ENCODE peak calls at places on chromosomes 7 and 10, in four cellular contexts. Y is HFFc6, Z is RWPE1, K is PC-3. T is an unnamed sample.

GRCh38 chr7:116490351-116490750 is 9.2 kb upstream of the CAV2 start:
- DNase-seq in Y (no peak), Z (no peak), K (no peak), T (no peak)

GRCh38 chr7:100476903-100477870 is 1.8 kb downstream of the TSC22D4 start:
- DNase-seq in Y (no peak), Z (no peak), K (no peak), T (no peak)

GRCh38 chr10:103616705-103617361 is 123.3 kb downstream of the NEURL1 start:
- DNase-seq in Y (peak), Z (no peak), K (no peak), T (no peak)

GRCh38 chr10:102641398-102641797 is 2.9 kb upstream of the TRIM8 start:
- DNase-seq in Y (no peak), Z (no peak), K (no peak), T (no peak)

GRCh38 chr10:1420663-1421362 is 316.5 kb downstream of the ADARB2 start:
- DNase-seq in Y (no peak), Z (peak), K (peak), T (peak)

GRCh38 chr10:74981831-74982633 is 129.4 kb upstream of the SAMD8 start:
- DNase-seq in Y (no peak), Z (no peak), K (no peak), T (no peak)

GRCh38 chr7:1666779-1667565 is 3.1 kb upstream of the ELFN1 start:
- DNase-seq in Y (no peak), Z (no peak), K (no peak), T (no peak)

GRCh38 chr10:103911021-103911459 is 6.9 kb downstream of the STN1 start:
- DNase-seq in Y (no peak), Z (no peak), K (no peak), T (no peak)

GRCh38 chr7:76338298-76339084 is 20.3 kb downstream of the YWHAG start:
- DNase-seq in Y (no peak), Z (peak), K (peak), T (no peak)

GRCh38 chr7:130903358-130903974 is 169.5 kb upstream of the KLF14 start:
- DNase-seq in Y (peak), Z (no peak), K (peak), T (no peak)

GRCh38 chr7:124662937-124663336 is 102.7 kb downstream of the GPR37 start:
- DNase-seq in Y (no peak), Z (no peak), K (peak), T (no peak)
- TF ChIP-seq CTCF in Y (no peak), Z (no peak), K (peak), T (peak)

DNA sequence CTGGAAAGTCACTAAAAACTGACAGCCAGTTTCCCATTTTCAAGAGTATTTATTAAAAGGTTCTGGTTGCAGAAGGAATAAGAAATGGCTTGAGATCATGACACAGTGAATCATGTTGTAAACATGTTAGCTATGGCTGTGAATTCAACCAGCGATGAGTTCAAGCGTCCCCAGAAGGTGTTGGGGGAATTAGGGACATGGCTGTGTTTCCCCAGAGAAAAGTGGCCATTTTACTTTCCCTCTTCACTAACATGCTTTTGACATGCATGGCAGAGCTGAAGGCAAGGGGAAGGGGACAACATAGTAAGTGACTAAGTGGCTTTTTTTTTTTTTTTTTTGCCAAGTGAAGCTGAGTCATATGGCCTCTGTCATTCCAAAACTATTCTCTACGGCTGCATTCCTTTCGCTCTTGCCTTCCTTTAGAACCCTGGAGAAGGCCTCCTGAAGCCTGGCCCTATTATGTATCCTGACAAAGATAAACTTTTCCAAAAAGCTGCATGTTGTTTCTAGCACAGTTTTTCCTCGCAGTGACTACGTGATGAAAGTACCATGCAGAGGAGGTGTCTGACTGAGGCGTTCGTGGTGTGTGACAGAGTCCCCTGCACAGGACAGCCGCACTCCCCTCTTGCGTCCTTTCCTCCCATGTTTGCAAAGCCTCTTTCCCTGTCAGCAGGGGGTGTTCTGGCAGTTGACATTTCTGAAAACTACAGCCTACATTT is 46.9 kb downstream of the EGFR start:
- DNase-seq in Y (peak), Z (peak), K (peak), T (no peak)
- TF ChIP-seq CTCF in Y (peak), Z (no peak), K (no peak), T (peak)

DNA sequence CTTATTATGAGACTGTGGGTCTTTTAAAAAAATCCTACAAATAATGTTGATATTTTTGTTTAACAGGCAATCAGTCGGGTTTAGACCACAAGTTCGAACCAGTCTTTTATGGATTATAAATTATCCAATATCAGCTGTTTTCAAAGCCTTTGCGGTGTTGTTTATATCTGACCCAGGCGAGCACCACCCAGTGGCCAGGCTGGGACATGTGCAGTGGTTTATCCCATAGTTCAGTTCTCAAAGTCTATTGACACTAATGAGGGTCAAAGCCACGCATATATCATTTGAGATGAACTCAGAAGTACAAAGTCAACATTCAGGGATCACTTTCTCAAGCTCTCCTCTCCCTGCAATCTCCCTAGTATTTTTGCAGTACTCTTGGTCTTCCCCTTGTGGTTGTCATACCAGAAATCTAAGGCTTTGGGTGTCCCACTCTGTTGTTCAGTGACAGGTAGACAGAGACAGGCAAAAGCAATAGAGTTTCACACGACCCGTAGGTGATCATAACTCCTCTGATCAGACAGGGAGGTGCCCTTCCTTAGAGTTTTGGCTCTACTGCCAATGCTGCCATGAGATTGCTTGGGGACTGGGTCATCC is 117.4 kb upstream of the POM121L12 start:
- DNase-seq in Y (no peak), Z (peak), K (peak), T (no peak)
- TF ChIP-seq CTCF in Y (peak), Z (peak), K (peak), T (no peak)

DNA sequence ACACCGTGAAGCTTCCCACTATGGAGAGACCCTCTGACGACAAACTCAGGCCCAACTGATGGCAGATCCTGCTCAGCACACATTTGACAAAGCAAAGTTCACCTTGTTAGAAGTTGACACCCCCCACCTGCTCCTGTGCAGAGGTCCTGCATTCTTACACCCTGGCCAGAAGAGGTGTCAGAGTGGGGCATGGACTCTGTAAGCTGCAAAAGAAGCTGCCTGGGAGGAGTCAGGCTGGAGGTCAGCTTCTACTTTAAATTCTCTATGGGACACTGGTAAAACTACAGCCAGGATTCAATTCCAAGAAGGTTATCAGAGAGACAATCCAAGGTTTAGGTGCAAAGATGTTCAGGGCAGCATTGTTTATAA is 20.0 kb upstream of the TNS3 start:
- DNase-seq in Y (no peak), Z (no peak), K (no peak), T (no peak)
- TF ChIP-seq CTCF in Y (no peak), Z (no peak), K (no peak), T (no peak)

GRCh38 chr10:126878594-126878993 is 26.6 kb upstream of the DOCK1 start:
- DNase-seq in Y (no peak), Z (no peak), K (no peak), T (no peak)

GRCh38 chr10:126872768-126873167 is 32.5 kb upstream of the DOCK1 start:
- DNase-seq in Y (no peak), Z (no peak), K (no peak), T (no peak)

GRCh38 chr10:126880926-126881325 is 24.3 kb upstream of the DOCK1 start:
- DNase-seq in Y (no peak), Z (no peak), K (no peak), T (no peak)

GRCh38 chr10:126876456-126876855 is 28.8 kb upstream of the DOCK1 start:
- DNase-seq in Y (no peak), Z (no peak), K (no peak), T (no peak)

DNA sequence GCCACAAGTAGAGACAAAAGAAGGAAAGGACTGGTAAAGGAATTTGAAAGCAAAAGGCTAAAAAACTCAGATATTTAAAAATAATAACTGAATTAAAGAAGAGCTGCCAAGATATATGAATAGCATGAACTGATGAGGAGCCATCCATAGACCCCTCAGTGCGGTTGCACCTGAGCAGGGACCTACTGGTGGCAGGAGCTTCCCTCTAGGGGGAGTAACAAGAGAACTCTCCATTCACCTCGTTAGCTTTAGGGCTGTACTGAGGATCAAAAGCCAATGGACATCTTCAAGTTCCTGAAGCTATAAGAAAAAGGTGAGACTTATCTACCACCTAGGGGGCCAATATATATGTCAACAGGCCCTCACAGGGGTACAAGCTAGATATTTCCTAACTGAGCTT is 27.8 kb upstream of the DOCK1 start:
- DNase-seq in Y (no peak), Z (no peak), K (no peak), T (no peak)
- TF ChIP-seq CTCF in Y (no peak), Z (no peak), K (no peak), T (no peak)

GRCh38 chr10:28560617-28561016 is 27.7 kb downstream of the WAC start:
- DNase-seq in Y (no peak), Z (no peak), K (no peak), T (no peak)
- TF ChIP-seq CTCF in Y (no peak), Z (no peak), K (no peak), T (no peak)

T was measured in osteocyte.